ENCODE peak calls at places on chromosomes 16 and 17, in five cellular contexts. G is CD8-positive, alpha-beta memory T cell; W is iPS DF 6.9; J is lower lobe of right lung; E is CD4-positive, alpha-beta memory T cell. D is an unnamed sample.

GRCh38 chr16:88200896-88201185 is 181.9 kb upstream of the ZNF469 start:
- DNase-seq in G (no peak), E (no peak), W (no peak), J (no peak), D (no peak)

GRCh38 chr16:592518-593306 is 2.8 kb downstream of the RAB40C start:
- DNase-seq in E (no peak), W (no peak), G (no peak), J (peak; percentile 87), D (peak; percentile 76)

GRCh38 chr16:67504190-67505021 is 21.1 kb upstream of the AGRP start:
- DNase-seq in J (peak; percentile 79), G (peak; percentile 35), W (no peak), E (peak; percentile 42), D (peak; percentile 79)

GRCh38 chr16:10736926-10737625 is 6.6 kb upstream of the NUBP1 start:
- DNase-seq in E (peak; percentile 78), J (no peak), W (peak; percentile 43), G (peak; percentile 62), D (no peak)

GRCh38 chr16:68800257-68800875 is 43.0 kb upstream of the TANGO6 start:
- DNase-seq in G (no peak), E (peak; percentile 17), J (no peak), W (peak; percentile 64), D (no peak)

GRCh38 chr16:20236890-20237289 is 90.4 kb downstream of the GP2 start:
- DNase-seq in W (no peak), G (no peak), J (no peak), E (no peak), D (no peak)

GRCh38 chr16:56859636-56860035 is 5.4 kb upstream of the SLC12A3 start:
- DNase-seq in J (no peak), W (no peak), E (no peak), G (no peak), D (peak; percentile 8)

GRCh38 chr16:47695746-47696145 is 234.6 kb downstream of the PHKB start:
- DNase-seq in W (no peak), E (no peak), G (no peak), J (no peak), D (no peak)

GRCh38 chr16:608019-608418 is 18.2 kb downstream of the RAB40C start:
- DNase-seq in E (no peak), G (no peak), J (no peak), W (no peak), D (no peak)

GRCh38 chr16:17474037-17474436 is 3.3 kb upstream of the XYLT1 start:
- DNase-seq in E (no peak), G (no peak), J (no peak), W (no peak), D (no peak)

GRCh38 chr16:67399218-67399733 is 6.0 kb upstream of the TPPP3 start:
- DNase-seq in J (peak; percentile 73), E (no peak), G (peak; percentile 20), W (no peak), D (peak; percentile 90)

GRCh38 chr17:8041980-8042379 is 3.1 kb downstream of the ALOX15B start:
- DNase-seq in G (no peak), W (no peak), J (no peak), E (no peak), D (no peak)
- H3K27ac ChIP-seq in G (no peak overlapping the region), W (no peak overlapping the region), J (peak overlapping the region; percentile 38), E (no peak overlapping the region), D (peak overlapping the region; percentile 56)

GRCh38 chr17:30137158-30137557 is 20.5 kb downstream of the NSRP1 start:
- DNase-seq in E (no peak), G (no peak), J (no peak), W (no peak), D (no peak)
- H3K36me3 ChIP-seq in E (no peaks in the 10 kb centered on the region), G (no peaks in the 10 kb centered on the region), J (no peaks in the 10 kb centered on the region), W (no peaks in the 10 kb centered on the region), D (no peaks in the 10 kb centered on the region)

DNA sequence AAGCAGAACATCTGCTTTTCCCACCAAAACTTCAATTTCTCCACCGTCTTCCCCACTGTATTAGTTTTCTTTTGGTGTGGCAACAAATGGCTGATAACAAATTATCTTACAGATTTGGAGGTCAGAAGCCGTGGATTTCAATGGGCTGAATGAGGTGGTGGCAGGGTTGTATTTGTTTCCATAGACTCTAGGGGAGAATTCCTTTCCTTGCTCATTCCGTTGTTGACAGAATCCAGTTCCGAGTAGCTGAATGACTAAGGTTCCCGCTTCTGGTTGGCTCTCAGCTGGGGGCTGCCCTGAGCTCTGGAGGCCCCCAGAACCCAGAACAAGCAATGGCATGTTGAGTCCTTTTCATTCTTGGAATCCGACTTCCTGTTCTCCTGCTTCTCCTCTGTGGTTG is 280.3 kb downstream of the SNX29 start:
- DNase-seq in J (no peak), W (no peak), E (no peak), G (no peak), D (no peak)
- H3K4me3 ChIP-seq in J (no peak overlapping the region), W (no peak overlapping the region), E (no peak overlapping the region), G (no peak overlapping the region), D (no peak overlapping the region)

GRCh38 chr16:3646348-3646920 is 8.1 kb upstream of the DNASE1 start:
- DNase-seq in E (no peak), W (no peak), J (peak; percentile 34), G (no peak), D (no peak)

GRCh38 chr16:3643095-3643730 is 11.3 kb upstream of the DNASE1 start:
- DNase-seq in E (no peak), W (no peak), J (peak; percentile 25), G (no peak), D (no peak)

GRCh38 chr16:3645108-3645503 is 9.4 kb upstream of the DNASE1 start:
- DNase-seq in W (no peak), G (no peak), E (no peak), J (no peak), D (no peak)

GRCh38 chr16:3642397-3643094 is 11.9 kb upstream of the DNASE1 start:
- DNase-seq in W (no peak), G (no peak), J (peak; percentile 10), E (no peak), D (no peak)

DNA sequence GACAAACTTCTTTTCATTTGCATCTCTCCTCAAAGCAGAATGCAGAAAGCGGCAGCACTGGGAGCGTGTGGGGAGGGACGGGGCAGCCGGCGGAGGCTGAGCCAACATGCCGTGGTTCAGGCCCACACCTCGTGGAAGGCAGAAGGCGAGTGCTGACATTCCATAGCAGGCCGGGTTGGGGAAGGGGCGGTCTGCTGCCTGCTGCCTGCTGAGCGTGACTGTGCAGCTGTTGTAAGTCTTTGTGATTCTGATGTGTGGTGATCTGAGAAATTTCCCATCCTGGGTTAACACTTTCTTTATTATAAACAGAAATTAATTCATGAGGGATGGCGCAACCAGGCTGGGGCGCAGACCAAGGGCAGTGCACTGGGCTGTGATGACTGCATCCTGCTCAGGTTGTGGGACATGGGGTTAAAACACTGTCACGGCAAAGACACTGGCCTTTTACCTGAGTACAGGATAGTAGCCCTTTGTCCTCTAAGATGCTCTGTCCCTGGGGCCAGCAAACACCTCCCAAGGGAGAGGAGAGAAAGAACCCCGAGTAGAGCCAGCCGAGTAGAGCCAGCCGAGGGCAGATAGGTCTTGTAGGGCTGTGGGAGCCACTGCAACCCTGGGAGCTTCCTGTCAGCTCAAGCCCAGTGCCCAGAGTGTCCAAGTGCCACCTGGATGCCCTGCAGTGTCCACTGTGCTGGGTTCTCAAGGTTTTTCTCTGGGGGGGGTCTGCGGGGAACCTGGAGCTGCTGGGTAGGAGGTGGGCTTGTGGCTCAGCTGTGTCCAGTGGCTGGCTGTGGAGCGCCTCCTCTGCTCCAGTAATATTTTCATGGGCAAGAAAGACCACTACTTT is 8.8 kb upstream of the DNASE1 start:
- DNase-seq in W (peak; percentile 45), J (no peak), E (no peak), G (no peak), D (no peak)
- H3K27ac ChIP-seq in W (no peak overlapping the region), J (no peak overlapping the region), E (no peak overlapping the region), G (no peak overlapping the region), D (no peak overlapping the region)

GRCh38 chr17:1870592-1870991 is 40.8 kb downstream of the RPA1 start:
- DNase-seq in W (no peak), E (peak; percentile 76), G (no peak), J (no peak), D (no peak)

GRCh38 chr17:1873418-1873817 is 43.6 kb downstream of the RPA1 start:
- DNase-seq in W (no peak), J (no peak), G (no peak), E (no peak), D (no peak)

GRCh38 chr17:1872976-1873375 is 43.2 kb downstream of the RPA1 start:
- DNase-seq in W (no peak), G (no peak), J (no peak), E (no peak), D (no peak)

GRCh38 chr17:1872254-1872653 is 42.4 kb downstream of the RPA1 start:
- DNase-seq in W (no peak), J (no peak), E (no peak), G (no peak), D (no peak)

DNA sequence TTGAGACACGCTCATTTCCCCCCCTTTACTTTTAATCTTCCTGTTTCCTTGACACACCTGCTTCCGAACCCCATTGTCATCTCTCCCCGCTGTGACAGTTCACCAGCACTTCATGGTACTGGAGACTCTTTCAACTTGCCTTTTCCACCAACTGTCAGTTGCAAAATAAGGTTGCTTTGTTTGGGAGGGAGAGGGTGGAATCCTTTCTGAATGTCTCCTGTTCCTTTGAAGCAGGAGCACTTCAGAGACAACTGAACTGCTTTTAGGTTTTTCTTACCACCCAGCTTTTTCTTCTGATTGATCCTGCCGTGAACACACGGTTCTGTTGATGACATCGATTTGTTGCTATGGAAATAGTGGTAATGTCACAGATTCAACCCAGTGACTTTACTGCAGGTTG is 41.9 kb downstream of the RPA1 start:
- DNase-seq in J (no peak), W (no peak), G (no peak), E (peak; percentile 77), D (no peak)
- H3K36me3 ChIP-seq in J (peaks cover 54% of the 10 kb centered on the region), W (peaks cover 6% of the 10 kb centered on the region), G (peaks cover 14% of the 10 kb centered on the region), E (peaks cover 17% of the 10 kb centered on the region), D (peaks cover 67% of the 10 kb centered on the region)

DNA sequence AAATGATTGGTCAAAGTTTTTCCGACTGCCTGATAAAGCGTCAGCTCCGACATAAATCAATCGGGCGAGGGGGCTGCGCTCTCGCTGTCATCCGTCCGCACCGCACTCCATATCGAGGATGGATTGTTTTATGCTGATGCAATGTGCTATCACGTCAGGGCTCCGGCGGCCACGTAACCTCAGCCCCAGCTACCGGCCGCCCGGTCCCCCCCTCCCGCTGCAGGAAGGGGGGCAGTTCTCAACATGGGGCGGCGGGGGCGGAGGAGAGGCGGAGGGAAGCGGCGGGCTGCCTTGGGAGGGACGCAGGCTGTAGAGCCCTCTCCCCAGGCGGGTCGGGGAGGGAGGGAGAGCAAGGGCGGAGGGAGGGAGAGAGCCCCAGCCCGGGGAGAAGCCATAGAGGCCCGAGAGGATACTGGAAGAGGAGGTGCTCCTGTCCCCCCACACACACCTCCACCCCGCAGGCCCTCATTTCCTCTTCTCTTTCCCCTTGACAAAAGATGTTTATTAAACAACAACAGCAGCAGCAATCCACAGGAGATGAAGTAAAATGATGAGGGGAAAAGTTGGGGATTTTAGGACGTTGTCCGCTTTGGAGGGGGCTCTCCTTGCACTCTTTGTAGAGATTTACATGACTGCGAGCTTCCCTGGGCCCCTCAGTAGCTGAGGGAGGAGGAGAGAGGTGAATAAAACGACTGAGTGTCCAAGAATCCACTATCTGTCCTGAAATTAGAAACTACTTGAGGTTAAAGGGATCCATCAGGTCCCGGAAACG is 498 bp upstream of the HOXB9 start:
- DNase-seq in G (peak; percentile 40), E (no peak), J (no peak), W (no peak), D (no peak)
- H3K4me3 ChIP-seq in G (peak overlapping the region; percentile 20), E (peak overlapping the region; percentile 28), J (peak overlapping the region; percentile 43), W (no peak overlapping the region), D (peak overlapping the region; percentile 26)

D was measured in left lung.